ENCODE peak calls at places on chromosomes 16 and 17, in nine cellular contexts. X is Panc1; N is D341Med; W is activated CD4-positive, CD25-positive, alpha-beta regulatory T cell treated with anti-CD3 and anti-CD28 coated beads, Interleukin-2, amount 50 U/mL, for 16 hours; S is effector memory CD8-positive, alpha-beta T cell; Q is T-helper 1 cell; J is BJ; R is coronary artery; E is MG63. B is an unnamed sample.

GRCh38 chr16:63100082-63100481 is 1063.8 kb upstream of the CDH8 start:
- DNase-seq in X (no peak), N (no peak), W (no peak), S (no peak), Q (no peak), J (no peak), R (no peak), E (no peak), B (no peak)

GRCh38 chr17:79146562-79146961 is 71.9 kb downstream of the ENGASE start:
- DNase-seq in X (no peak), N (no peak), W (no peak), S (no peak), Q (no peak), J (no peak), R (no peak), E (no peak), B (no peak)

GRCh38 chr17:17024778-17025300 is 17.4 kb upstream of the MPRIP start:
- DNase-seq in X (no peak), N (no peak), W (no peak), S (no peak), Q (no peak), J (no peak), R (no peak), E (no peak), B (no peak)

GRCh38 chr17:79579074-79579800 is 31.6 kb downstream of the RBFOX3 start:
- DNase-seq in X (no peak), N (no peak), W (no peak), S (no peak), Q (no peak), J (no peak), R (no peak), E (no peak), B (no peak)

GRCh38 chr17:82944990-82945389 is 105.2 kb upstream of the ZNF750 start:
- DNase-seq in X (no peak), N (no peak), W (no peak), S (no peak), Q (no peak), J (no peak), R (no peak), E (no peak), B (no peak)

GRCh38 chr16:1820973-1821290 is 5.7 kb downstream of the HAGH start:
- DNase-seq in X (no peak), N (no peak), W (no peak), S (no peak), Q (no peak), J (no peak), R (no peak), E (no peak), B (no peak)

GRCh38 chr17:49327835-49328784 is 33.9 kb downstream of the ZNF652 start:
- DNase-seq in X (no peak), N (no peak), W (no peak), S (no peak), Q (no peak), J (no peak), R (no peak), E (no peak), B (no peak)

GRCh38 chr17:72222971-72223370 is 102.2 kb downstream of the SOX9 start:
- DNase-seq in X (no peak), N (no peak), W (no peak), S (no peak), Q (no peak), J (no peak), R (no peak), E (no peak), B (no peak)

GRCh38 chr16:49458221-49458620 is 84.6 kb downstream of the C16orf78 start:
- DNase-seq in X (no peak), N (no peak), W (no peak), S (no peak), Q (no peak), J (no peak), R (peak), E (no peak), B (no peak)